ENCODE peak calls at places on chromosomes 7 and 10, in ten cellular contexts. G, P, K, T, C, Q, W, E, H and M are unnamed samples.

GRCh38 chr10:31770307-31770902 is 158.2 kb downstream of the ARHGAP12 start:
- DNase-seq in C (peak; percentile 65), W (peak; percentile 53), G (no peak), H (no peak), T (no peak), Q (no peak), P (no peak), E (no peak), K (no peak), M (no peak)

GRCh38 chr10:106804992-106805391 is 359.5 kb downstream of the SORCS1 start:
- DNase-seq in Q (no peak), E (no peak), C (no peak), P (no peak), W (no peak), T (no peak), H (no peak), G (no peak), K (no peak), M (no peak)

GRCh38 chr7:133783276-133783675 is 343.9 kb upstream of the LRGUK start:
- DNase-seq in C (no peak), P (no peak), K (no peak), T (no peak), E (peak; percentile 40), W (no peak), G (no peak), H (no peak), Q (no peak), M (no peak)

GRCh38 chr7:151191544-151191943 is 4.5 kb upstream of the ASB10 start:
- DNase-seq in E (no peak), T (no peak), K (no peak), G (no peak), Q (no peak), C (no peak), P (peak; percentile 87), H (no peak), W (no peak), M (no peak)

GRCh38 chr7:149125864-149126661 is at the start of gene ZNF425:
- DNase-seq in Q (peak; percentile 74), P (peak; percentile 97), G (peak; percentile 93), H (peak; percentile 96), K (peak; percentile 95), C (peak; percentile 92), E (peak; percentile 86), T (peak; percentile 90), W (peak; percentile 89), M (peak; percentile 100)

GRCh38 chr7:142024547-142024946 is 28.9 kb downstream of the MGAM start:
- DNase-seq in E (no peak), P (no peak), W (no peak), G (no peak), C (no peak), H (no peak), T (no peak), K (no peak), Q (peak; percentile 39), M (no peak)

GRCh38 chr10:98195132-98195531 is 60.7 kb downstream of the R3HCC1L start:
- DNase-seq in T (no peak), P (no peak), W (no peak), G (no peak), K (no peak), Q (no peak), E (no peak), C (no peak), H (no peak), M (no peak)

GRCh38 chr7:27961255-27961654 is 219.3 kb downstream of the JAZF1 start:
- DNase-seq in T (no peak), P (no peak), G (no peak), C (no peak), E (peak; percentile 47), Q (peak; percentile 52), H (no peak), K (no peak), W (no peak), M (no peak)

GRCh38 chr10:62761115-62761514 is 43.4 kb upstream of the ADO start:
- DNase-seq in Q (no peak), C (no peak), E (no peak), G (no peak), H (no peak), T (no peak), W (no peak), K (no peak), P (no peak), M (no peak)

GRCh38 chr10:86167762-86168128 is 198.8 kb downstream of the GRID1 start:
- DNase-seq in Q (no peak), C (no peak), H (peak; percentile 47), W (no peak), G (no peak), E (no peak), K (peak; percentile 49), P (no peak), T (no peak), M (no peak)

GRCh38 chr10:14656052-14656451 is 118.6 kb downstream of the FAM107B start:
- DNase-seq in H (no peak), C (no peak), Q (no peak), G (no peak), W (no peak), K (no peak), P (no peak), E (no peak), T (no peak), M (no peak)

GRCh38 chr7:28065721-28066285 is 114.8 kb downstream of the JAZF1 start:
- DNase-seq in K (no peak), W (no peak), C (no peak), H (no peak), Q (no peak), G (no peak), T (no peak), P (no peak), E (no peak), M (no peak)

GRCh38 chr10:126233182-126233581 is 155.1 kb downstream of the ADAM12 start:
- DNase-seq in Q (no peak), C (no peak), E (no peak), K (no peak), W (no peak), G (no peak), T (no peak), H (no peak), P (no peak), M (no peak)

GRCh38 chr7:20514364-20514763 is 101.1 kb upstream of the ABCB5 start:
- DNase-seq in H (no peak), T (peak; percentile 13), Q (peak; percentile 96), W (no peak), E (no peak), P (no peak), K (peak; percentile 68), C (peak; percentile 64), G (peak; percentile 8), M (no peak)
- H3K4me3 ChIP-seq in H (no peak overlapping the region), T (no peak overlapping the region), Q (no peak overlapping the region), W (no peak overlapping the region), E (no peak overlapping the region), P (no peak overlapping the region), K (no peak overlapping the region), C (no peak overlapping the region), G (no peak overlapping the region), M (no peak overlapping the region)

GRCh38 chr10:110758128-110758527 is 113.6 kb upstream of the PDCD4 start:
- DNase-seq in W (no peak), E (no peak), C (no peak), Q (no peak), K (no peak), G (no peak), P (no peak), T (no peak), H (no peak), M (no peak)

GRCh38 chr10:110757563-110757962 is 113.4 kb downstream of the RBM20 start:
- DNase-seq in K (no peak), E (no peak), H (no peak), T (no peak), Q (no peak), G (no peak), C (no peak), P (no peak), W (no peak), M (no peak)

GRCh38 chr10:110758898-110759297 is 112.8 kb upstream of the PDCD4 start:
- DNase-seq in W (no peak), C (no peak), K (no peak), E (peak; percentile 62), T (peak; percentile 59), P (no peak), Q (peak; percentile 79), G (peak; percentile 50), H (no peak), M (no peak)

GRCh38 chr10:110756886-110757285 is 112.8 kb downstream of the RBM20 start:
- DNase-seq in Q (no peak), T (no peak), P (no peak), W (no peak), G (no peak), E (no peak), K (no peak), H (no peak), C (no peak), M (no peak)

GRCh38 chr10:110759523-110759922 is 112.2 kb upstream of the PDCD4 start:
- DNase-seq in K (no peak), P (no peak), E (no peak), T (no peak), C (no peak), G (no peak), H (no peak), Q (no peak), W (no peak), M (no peak)
- H3K4me1 ChIP-seq in K (peaks cover 15% of the 10 kb centered on the region), P (peaks cover 67% of the 10 kb centered on the region), E (peaks cover 2% of the 10 kb centered on the region), T (peaks cover 94% of the 10 kb centered on the region), C (no peaks in the 10 kb centered on the region), G (peaks cover 92% of the 10 kb centered on the region), H (no peaks in the 10 kb centered on the region), Q (peaks cover 11% of the 10 kb centered on the region), W (peaks cover 3% of the 10 kb centered on the region), M (peaks cover 2% of the 10 kb centered on the region)

GRCh38 chr7:66967029-66967428 is 28.4 kb downstream of the SBDS start:
- DNase-seq in W (no peak), H (no peak), C (no peak), K (peak; percentile 50), T (no peak), Q (no peak), G (no peak), P (no peak), E (no peak), M (no peak)
- TF ChIP-seq CTCF in W (no peak), H (no peak), C (no peak), K (no peak), T (no peak), Q (no peak), G (no peak), P (no peak), E (no peak), M (no peak)

GRCh38 chr10:23439452-23439919 is 611 bp downstream of the OTUD1 start:
- DNase-seq in Q (no peak), G (no peak), C (no peak), K (peak; percentile 66), W (peak; percentile 17), E (no peak), H (no peak), T (no peak), P (no peak), M (peak; percentile 88)

GRCh38 chr10:23435378-23435777 is 3.5 kb upstream of the OTUD1 start:
- DNase-seq in G (no peak), K (no peak), Q (no peak), C (no peak), E (no peak), H (no peak), P (no peak), W (no peak), T (no peak), M (no peak)

GRCh38 chr10:23439920-23440875 is 1.3 kb downstream of the OTUD1 start:
- DNase-seq in Q (peak; percentile 16), W (peak; percentile 14), G (peak; percentile 28), K (peak; percentile 65), H (peak; percentile 64), T (peak; percentile 18), P (peak; percentile 67), C (peak; percentile 47), E (peak; percentile 37), M (peak; percentile 89)

GRCh38 chr10:23437987-23438546 is 808 bp upstream of the OTUD1 start:
- DNase-seq in K (no peak), H (no peak), C (peak; percentile 37), P (no peak), E (no peak), W (no peak), T (peak; percentile 9), Q (no peak), G (no peak), M (no peak)

GRCh38 chr10:23438547-23439451 is at the start of gene OTUD1:
- DNase-seq in T (peak; percentile 95), E (peak; percentile 91), K (peak; percentile 98), G (peak; percentile 97), C (peak; percentile 96), P (peak; percentile 98), W (peak; percentile 85), Q (peak; percentile 78), H (peak; percentile 98), M (peak; percentile 100)
- H3K4me3 ChIP-seq in T (peak within 1 kb of the TSS; percentile 90), E (peak within 1 kb of the TSS; percentile 90), K (peak within 1 kb of the TSS; percentile 98), G (peak within 1 kb of the TSS; percentile 82), C (peak within 1 kb of the TSS; percentile 98), P (peak within 1 kb of the TSS; percentile 95), W (peak within 1 kb of the TSS; percentile 83), Q (peak within 1 kb of the TSS; percentile 68), H (peak within 1 kb of the TSS; percentile 96), M (peak within 1 kb of the TSS; percentile 85)